ENCODE peak calls at places on chromosomes 11 and 22, in nine cellular contexts. J, Y, T, R, S, F, G, X and U are unnamed samples.

GRCh38 chr11:125207866-125208425 is 43.4 kb downstream of the PKNOX2 start:
- DNase-seq in J (no peak), Y (no peak), T (no peak), R (no peak), S (no peak), F (no peak), G (no peak), X (no peak), U (no peak)

GRCh38 chr11:134034496-134035381 is 34.1 kb upstream of the JAM3 start:
- DNase-seq in J (no peak), Y (no peak), T (no peak), R (no peak), S (peak), F (no peak), G (peak), X (no peak), U (peak)

GRCh38 chr22:43182726-43183125 is 4.2 kb downstream of the TTLL12 start:
- DNase-seq in J (no peak), Y (no peak), T (no peak), R (no peak), S (no peak), F (no peak), G (no peak), X (no peak), U (no peak)

GRCh38 chr11:15907806-15908205 is 448.5 kb downstream of the SOX6 start:
- DNase-seq in J (no peak), Y (no peak), T (peak), R (no peak), S (no peak), F (no peak), G (no peak), X (no peak), U (no peak)

GRCh38 chr11:118791015-118791960 is at the start of gene DDX6:
- DNase-seq in J (peak), Y (peak), T (peak), R (peak), S (peak), F (peak), G (peak), X (peak), U (peak)

GRCh38 chr22:44574581-44575343 is 76.7 kb upstream of the RTL6 start:
- DNase-seq in J (no peak), Y (no peak), T (peak), R (no peak), S (no peak), F (no peak), G (no peak), X (no peak), U (no peak)

GRCh38 chr11:33291004-33291777 is 34.0 kb downstream of the HIPK3 start:
- DNase-seq in J (no peak), Y (peak), T (no peak), R (no peak), S (no peak), F (no peak), G (no peak), X (peak), U (no peak)

GRCh38 chr11:128135451-128135850 is 451.9 kb downstream of the ETS1 start:
- DNase-seq in J (no peak), Y (no peak), T (no peak), R (peak), S (no peak), F (no peak), G (no peak), X (no peak), U (no peak)

GRCh38 chr11:61551630-61552029 is 29.2 kb downstream of the SYT7 start:
- DNase-seq in J (no peak), Y (no peak), T (no peak), R (no peak), S (no peak), F (no peak), G (peak), X (no peak), U (no peak)

GRCh38 chr11:126186708-126187481 is 24.6 kb downstream of the RPUSD4 start:
- DNase-seq in J (no peak), Y (no peak), T (peak), R (no peak), S (no peak), F (no peak), G (no peak), X (no peak), U (no peak)

GRCh38 chr22:17570851-17571631 is 7.7 kb downstream of the SLC25A18 start:
- DNase-seq in J (no peak), Y (no peak), T (peak), R (no peak), S (no peak), F (no peak), G (peak), X (peak), U (no peak)

GRCh38 chr11:70778828-70779365 is 380.6 kb downstream of the CTTN start:
- DNase-seq in J (no peak), Y (no peak), T (no peak), R (no peak), S (no peak), F (no peak), G (no peak), X (no peak), U (no peak)

GRCh38 chr11:13249992-13250391 is 27.6 kb upstream of the BMAL1 start:
- DNase-seq in J (no peak), Y (no peak), T (no peak), R (no peak), S (no peak), F (no peak), G (no peak), X (no peak), U (no peak)

GRCh38 chr22:44746061-44746789 is 6.2 kb upstream of the ARHGAP8 start:
- DNase-seq in J (no peak), Y (no peak), T (no peak), R (no peak), S (no peak), F (no peak), G (no peak), X (no peak), U (no peak)

GRCh38 chr22:49297871-49298721 is 529.6 kb downstream of the BRD1 start:
- DNase-seq in J (no peak), Y (no peak), T (peak), R (no peak), S (no peak), F (no peak), G (no peak), X (peak), U (no peak)

GRCh38 chr11:65588199-65589054 is 7.2 kb downstream of the KCNK7 start:
- DNase-seq in J (peak), Y (peak), T (no peak), R (no peak), S (no peak), F (peak), G (peak), X (peak), U (peak)

GRCh38 chr22:27633296-27633871 is 168.2 kb downstream of the MN1 start:
- DNase-seq in J (no peak), Y (no peak), T (no peak), R (no peak), S (no peak), F (no peak), G (no peak), X (no peak), U (no peak)

GRCh38 chr11:10526974-10527918 is 13.7 kb downstream of the RNF141 start:
- DNase-seq in J (no peak), Y (peak), T (no peak), R (no peak), S (no peak), F (no peak), G (no peak), X (no peak), U (no peak)

GRCh38 chr11:74473382-74474201 is 6.2 kb upstream of the KCNE3 start:
- DNase-seq in J (no peak), Y (no peak), T (no peak), R (no peak), S (no peak), F (no peak), G (no peak), X (no peak), U (no peak)

GRCh38 chr11:65589444-65590239 is 6.0 kb downstream of the KCNK7 start:
- DNase-seq in J (no peak), Y (peak), T (no peak), R (no peak), S (no peak), F (no peak), G (peak), X (no peak), U (peak)

GRCh38 chr11:120021391-120021953 is 116.4 kb downstream of the TRIM29 start:
- DNase-seq in J (no peak), Y (no peak), T (no peak), R (no peak), S (no peak), F (no peak), G (no peak), X (no peak), U (no peak)

GRCh38 chr22:28246392-28246791 is 327.3 kb upstream of the PITPNB start:
- DNase-seq in J (no peak), Y (no peak), T (no peak), R (no peak), S (no peak), F (no peak), G (no peak), X (no peak), U (no peak)